ENCODE peak calls at places on chromosomes 1 and 21, in five cellular contexts. One of them, this sample, is unnamed.
A peak's percentile ranks its signal among the peaks of the same experiment; 100 is the strongest.

GRCh38 chr1:57202254-57202653 is 221.6 kb downstream of the DAB1 start:
- DNase-seq in NT2/D1: no peak
- DNase-seq in ovary: no peak
- DNase-seq in naive thymus-derived CD4-positive, alpha-beta T cell: no peak
- DNase-seq in stomach: no peak
- DNase-seq in this sample: no peak

GRCh38 chr1:212514056-212514614 is 81.4 kb downstream of the NENF start:
- DNase-seq in NT2/D1: no peak
- DNase-seq in ovary: peak; percentile 21
- DNase-seq in naive thymus-derived CD4-positive, alpha-beta T cell: no peak
- DNase-seq in stomach: no peak
- DNase-seq in this sample: peak; percentile 23

GRCh38 chr1:184684285-184685077 is 70.2 kb downstream of the EDEM3 start:
- DNase-seq in NT2/D1: no peak
- DNase-seq in ovary: no peak
- DNase-seq in naive thymus-derived CD4-positive, alpha-beta T cell: no peak
- DNase-seq in stomach: peak; percentile 50
- DNase-seq in this sample: no peak

GRCh38 chr21:27269646-27270045 is 302.8 kb upstream of the ADAMTS5 start:
- DNase-seq in NT2/D1: peak; percentile 9
- DNase-seq in ovary: peak; percentile 22
- DNase-seq in naive thymus-derived CD4-positive, alpha-beta T cell: no peak
- DNase-seq in stomach: no peak
- DNase-seq in this sample: no peak

GRCh38 chr1:159054427-159054826 is 22.1 kb downstream of the AIM2 start:
- DNase-seq in NT2/D1: no peak
- DNase-seq in ovary: no peak
- DNase-seq in naive thymus-derived CD4-positive, alpha-beta T cell: no peak
- DNase-seq in stomach: no peak
- DNase-seq in this sample: no peak

GRCh38 chr1:72282690-72283203 is 408 bp upstream of the NEGR1 start:
- DNase-seq in NT2/D1: peak; percentile 86
- DNase-seq in ovary: peak; percentile 86
- DNase-seq in naive thymus-derived CD4-positive, alpha-beta T cell: peak; percentile 63
- DNase-seq in stomach: peak; percentile 81
- DNase-seq in this sample: peak; percentile 85

GRCh38 chr1:111242805-111243523 is 15.5 kb downstream of the CHI3L2 start:
- DNase-seq in NT2/D1: no peak
- DNase-seq in ovary: no peak
- DNase-seq in naive thymus-derived CD4-positive, alpha-beta T cell: no peak
- DNase-seq in stomach: no peak
- DNase-seq in this sample: no peak

GRCh38 chr1:231803353-231803752 is 176.8 kb downstream of the DISC1 start:
- DNase-seq in NT2/D1: no peak
- DNase-seq in ovary: no peak
- DNase-seq in naive thymus-derived CD4-positive, alpha-beta T cell: no peak
- DNase-seq in stomach: no peak
- DNase-seq in this sample: no peak

GRCh38 chr21:46552274-46552673 is 52.6 kb downstream of the S100B start:
- DNase-seq in NT2/D1: no peak
- DNase-seq in ovary: no peak
- DNase-seq in naive thymus-derived CD4-positive, alpha-beta T cell: no peak
- DNase-seq in stomach: no peak
- DNase-seq in this sample: no peak

GRCh38 chr21:36699546-36700294 is 805 bp downstream of the SIM2 start:
- DNase-seq in NT2/D1: no peak
- DNase-seq in ovary: no peak
- DNase-seq in naive thymus-derived CD4-positive, alpha-beta T cell: no peak
- DNase-seq in stomach: no peak
- DNase-seq in this sample: peak; percentile 33

GRCh38 chr1:21696931-21697330 is 27.8 kb upstream of the RAP1GAP start:
- DNase-seq in NT2/D1: no peak
- DNase-seq in ovary: no peak
- DNase-seq in naive thymus-derived CD4-positive, alpha-beta T cell: no peak
- DNase-seq in stomach: no peak
- DNase-seq in this sample: no peak

GRCh38 chr21:30227128-30227527 is 11.2 kb upstream of the CLDN8 start:
- DNase-seq in NT2/D1: no peak
- DNase-seq in ovary: no peak
- DNase-seq in naive thymus-derived CD4-positive, alpha-beta T cell: no peak
- DNase-seq in stomach: no peak
- DNase-seq in this sample: no peak

GRCh38 chr1:183812686-183813569 is 8.0 kb downstream of the RGL1 start:
- DNase-seq in NT2/D1: peak; percentile 83
- DNase-seq in ovary: no peak
- DNase-seq in naive thymus-derived CD4-positive, alpha-beta T cell: no peak
- DNase-seq in stomach: no peak
- DNase-seq in this sample: no peak

GRCh38 chr21:10466200-10466599 is 55.2 kb upstream of the TPTE start:
- DNase-seq in NT2/D1: no peak
- DNase-seq in ovary: no peak
- DNase-seq in naive thymus-derived CD4-positive, alpha-beta T cell: no peak
- DNase-seq in stomach: no peak
- DNase-seq in this sample: no peak

GRCh38 chr1:90725341-90725960 is 8.3 kb upstream of the BARHL2 start:
- DNase-seq in NT2/D1: no peak
- DNase-seq in ovary: no peak
- DNase-seq in naive thymus-derived CD4-positive, alpha-beta T cell: no peak
- DNase-seq in stomach: no peak
- DNase-seq in this sample: no peak

GRCh38 chr1:191099696-191100095 is 622.0 kb upstream of the BRINP3 start:
- DNase-seq in NT2/D1: no peak
- DNase-seq in ovary: no peak
- DNase-seq in naive thymus-derived CD4-positive, alpha-beta T cell: no peak
- DNase-seq in stomach: no peak
- DNase-seq in this sample: no peak

GRCh38 chr1:104878203-104878911 is 1128.7 kb downstream of the AMY1C start:
- DNase-seq in NT2/D1: peak; percentile 5
- DNase-seq in ovary: no peak
- DNase-seq in naive thymus-derived CD4-positive, alpha-beta T cell: no peak
- DNase-seq in stomach: no peak
- DNase-seq in this sample: no peak

GRCh38 chr1:37705399-37705798 is 13.1 kb downstream of the CDCA8 start:
- DNase-seq in NT2/D1: no peak
- DNase-seq in ovary: no peak
- DNase-seq in naive thymus-derived CD4-positive, alpha-beta T cell: no peak
- DNase-seq in stomach: no peak
- DNase-seq in this sample: no peak

GRCh38 chr1:230861970-230862595 is 6.2 kb downstream of the C1orf198 start:
- DNase-seq in NT2/D1: no peak
- DNase-seq in ovary: no peak
- DNase-seq in naive thymus-derived CD4-positive, alpha-beta T cell: no peak
- DNase-seq in stomach: no peak
- DNase-seq in this sample: no peak

GRCh38 chr1:227072991-227073390 is 132.9 kb downstream of the COQ8A start:
- DNase-seq in NT2/D1: no peak
- DNase-seq in ovary: no peak
- DNase-seq in naive thymus-derived CD4-positive, alpha-beta T cell: no peak
- DNase-seq in stomach: no peak
- DNase-seq in this sample: no peak

GRCh38 chr21:46363698-46364097 is 39.7 kb downstream of the PCNT start:
- DNase-seq in NT2/D1: no peak
- DNase-seq in ovary: no peak
- DNase-seq in naive thymus-derived CD4-positive, alpha-beta T cell: no peak
- DNase-seq in stomach: no peak
- DNase-seq in this sample: no peak

GRCh38 chr1:65393928-65394327 is 26.5 kb upstream of the LEPR start:
- DNase-seq in NT2/D1: no peak
- DNase-seq in ovary: no peak
- DNase-seq in naive thymus-derived CD4-positive, alpha-beta T cell: no peak
- DNase-seq in stomach: no peak
- DNase-seq in this sample: no peak

GRCh38 chr1:114668784-114669561 is 876 bp downstream of the DENND2C start:
- DNase-seq in NT2/D1: no peak
- DNase-seq in ovary: no peak
- DNase-seq in naive thymus-derived CD4-positive, alpha-beta T cell: no peak
- DNase-seq in stomach: no peak
- DNase-seq in this sample: no peak

GRCh38 chr1:153648000-153648643 is 10.4 kb upstream of the SNAPIN start:
- DNase-seq in NT2/D1: no peak
- DNase-seq in ovary: no peak
- DNase-seq in naive thymus-derived CD4-positive, alpha-beta T cell: no peak
- DNase-seq in stomach: no peak
- DNase-seq in this sample: no peak

GRCh38 chr1:240765732-240766363 is 153.9 kb upstream of the GREM2 start:
- DNase-seq in NT2/D1: peak; percentile 27
- DNase-seq in ovary: no peak
- DNase-seq in naive thymus-derived CD4-positive, alpha-beta T cell: no peak
- DNase-seq in stomach: no peak
- DNase-seq in this sample: no peak

GRCh38 chr1:213564215-213564659 is 423.5 kb upstream of the PROX1 start:
- DNase-seq in NT2/D1: peak; percentile 61
- DNase-seq in ovary: no peak
- DNase-seq in naive thymus-derived CD4-positive, alpha-beta T cell: no peak
- DNase-seq in stomach: no peak
- DNase-seq in this sample: peak; percentile 29

GRCh38 chr1:198932351-198932991 is 293.6 kb downstream of the PTPRC start:
- DNase-seq in NT2/D1: no peak
- DNase-seq in ovary: no peak
- DNase-seq in naive thymus-derived CD4-positive, alpha-beta T cell: no peak
- DNase-seq in stomach: no peak
- DNase-seq in this sample: peak; percentile 32

GRCh38 chr1:215277537-215277936 is 195.0 kb downstream of the KCNK2 start:
- DNase-seq in NT2/D1: no peak
- DNase-seq in ovary: no peak
- DNase-seq in naive thymus-derived CD4-positive, alpha-beta T cell: no peak
- DNase-seq in stomach: no peak
- DNase-seq in this sample: no peak

GRCh38 chr1:110433803-110434202 is 17.1 kb upstream of the PROK1 start:
- DNase-seq in NT2/D1: peak; percentile 86
- DNase-seq in ovary: peak; percentile 76
- DNase-seq in naive thymus-derived CD4-positive, alpha-beta T cell: no peak
- DNase-seq in stomach: peak; percentile 34
- DNase-seq in this sample: no peak

GRCh38 chr1:68918563-68918962 is 421.7 kb upstream of the DEPDC1 start:
- DNase-seq in NT2/D1: no peak
- DNase-seq in ovary: no peak
- DNase-seq in naive thymus-derived CD4-positive, alpha-beta T cell: no peak
- DNase-seq in stomach: no peak
- DNase-seq in this sample: no peak

DNA sequence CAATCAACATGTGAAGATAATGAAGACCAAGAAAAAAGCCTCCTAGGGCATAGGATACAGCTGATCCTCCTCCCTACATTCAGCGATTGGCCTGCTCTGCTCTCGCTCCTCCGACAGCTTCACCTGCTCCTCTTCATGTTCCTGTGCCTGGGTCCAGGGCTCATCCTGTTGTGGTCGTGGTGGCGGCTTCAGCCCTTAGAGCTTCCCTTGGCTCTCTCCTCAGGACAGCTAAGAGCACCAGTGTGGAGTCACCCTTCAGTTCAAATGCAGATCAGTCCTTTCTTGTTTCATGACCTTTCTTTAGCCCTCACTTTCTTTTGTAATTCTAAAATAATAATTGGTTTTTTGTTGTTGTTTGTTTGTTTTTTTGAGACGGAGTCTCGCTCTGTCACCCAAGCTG is 18.7 kb downstream of the CNN3 start:
- DNase-seq in NT2/D1: no peak
- DNase-seq in ovary: no peak
- DNase-seq in naive thymus-derived CD4-positive, alpha-beta T cell: no peak
- DNase-seq in stomach: no peak
- DNase-seq in this sample: no peak
- H3K4me1 ChIP-seq in NT2/D1: peaks cover 8% of the 10 kb centered on the region
- H3K4me1 ChIP-seq in ovary: peaks cover 31% of the 10 kb centered on the region
- H3K4me1 ChIP-seq in naive thymus-derived CD4-positive, alpha-beta T cell: no peaks in the 10 kb centered on the region
- H3K4me1 ChIP-seq in stomach: peaks cover 89% of the 10 kb centered on the region
- H3K4me1 ChIP-seq in this sample: peaks cover 17% of the 10 kb centered on the region

GRCh38 chr1:41217441-41217840 is 24.7 kb downstream of the SCMH1 start:
- DNase-seq in NT2/D1: no peak
- DNase-seq in ovary: no peak
- DNase-seq in naive thymus-derived CD4-positive, alpha-beta T cell: no peak
- DNase-seq in stomach: no peak
- DNase-seq in this sample: no peak

GRCh38 chr1:41218152-41218551 is 24.0 kb downstream of the SCMH1 start:
- DNase-seq in NT2/D1: no peak
- DNase-seq in ovary: no peak
- DNase-seq in naive thymus-derived CD4-positive, alpha-beta T cell: no peak
- DNase-seq in stomach: no peak
- DNase-seq in this sample: no peak

DNA sequence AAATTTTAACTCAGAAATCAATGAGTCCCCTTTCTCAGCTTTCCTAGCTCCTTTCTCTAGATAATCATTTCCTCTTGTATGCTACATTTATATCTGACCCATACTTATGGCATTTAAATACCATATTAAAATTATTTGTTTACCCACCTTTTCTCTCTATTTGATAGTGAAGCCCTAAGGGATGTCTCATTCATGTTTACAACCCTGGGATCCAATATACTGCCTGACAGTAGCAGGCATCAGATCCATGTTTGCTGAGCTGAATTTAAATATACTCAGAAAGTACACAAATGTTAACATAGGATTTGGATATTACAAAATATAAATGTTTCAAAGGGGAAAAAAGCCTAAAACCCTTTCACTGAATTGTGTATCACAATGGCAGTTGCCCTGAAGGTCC is 26.5 kb downstream of the SCMH1 start:
- DNase-seq in NT2/D1: no peak
- DNase-seq in ovary: no peak
- DNase-seq in naive thymus-derived CD4-positive, alpha-beta T cell: no peak
- DNase-seq in stomach: no peak
- DNase-seq in this sample: no peak
- H3K4me1 ChIP-seq in NT2/D1: no peaks in the 10 kb centered on the region
- H3K4me1 ChIP-seq in ovary: no peaks in the 10 kb centered on the region
- H3K4me1 ChIP-seq in naive thymus-derived CD4-positive, alpha-beta T cell: no peaks in the 10 kb centered on the region
- H3K4me1 ChIP-seq in stomach: peaks cover 13% of the 10 kb centered on the region
- H3K4me1 ChIP-seq in this sample: no peaks in the 10 kb centered on the region

GRCh38 chr1:112316254-112316653 is 79.8 kb upstream of the CTTNBP2NL start:
- DNase-seq in NT2/D1: no peak
- DNase-seq in ovary: no peak
- DNase-seq in naive thymus-derived CD4-positive, alpha-beta T cell: no peak
- DNase-seq in stomach: no peak
- DNase-seq in this sample: no peak
- H3K4me1 ChIP-seq in NT2/D1: no peaks in the 10 kb centered on the region
- H3K4me1 ChIP-seq in ovary: peaks cover 12% of the 10 kb centered on the region
- H3K4me1 ChIP-seq in naive thymus-derived CD4-positive, alpha-beta T cell: no peaks in the 10 kb centered on the region
- H3K4me1 ChIP-seq in stomach: peaks cover 30% of the 10 kb centered on the region
- H3K4me1 ChIP-seq in this sample: no peaks in the 10 kb centered on the region

DNA sequence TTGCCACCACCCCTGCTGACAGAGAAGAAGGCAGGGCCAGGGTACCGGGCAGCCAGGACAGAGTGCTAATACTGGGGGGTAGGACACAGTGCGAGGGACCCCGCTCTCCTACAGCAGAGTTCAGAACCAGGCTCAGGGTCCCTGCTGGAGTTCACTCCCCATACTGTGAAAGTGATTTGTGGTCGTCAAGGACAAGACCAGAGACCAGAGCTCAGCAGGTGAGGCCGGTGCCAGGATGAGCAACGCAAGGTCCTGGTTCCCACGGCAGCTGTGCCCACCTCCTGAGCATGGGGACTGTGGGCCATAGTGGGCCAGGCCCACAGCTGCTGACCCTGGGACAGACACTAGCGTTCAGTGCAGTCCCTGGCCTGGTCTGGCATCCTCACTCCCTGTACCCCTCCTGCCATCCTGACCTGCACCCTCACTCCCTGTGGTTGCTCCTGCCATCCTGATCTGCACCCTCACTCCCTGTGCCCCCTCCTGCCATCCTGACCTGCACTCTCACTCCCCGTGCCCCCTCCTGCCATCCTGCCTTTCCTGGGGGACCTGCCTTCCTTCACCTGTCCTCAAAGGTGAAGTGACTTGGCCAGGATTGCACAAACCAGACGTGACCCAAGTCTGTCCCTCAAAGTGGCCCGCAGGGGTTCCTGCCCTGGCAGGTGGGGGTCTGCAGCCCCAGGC is 13.8 kb upstream of the PTTG1IP start:
- DNase-seq in NT2/D1: no peak
- DNase-seq in ovary: no peak
- DNase-seq in naive thymus-derived CD4-positive, alpha-beta T cell: no peak
- DNase-seq in stomach: no peak
- DNase-seq in this sample: no peak
- H3K4me1 ChIP-seq in NT2/D1: peaks cover 12% of the 10 kb centered on the region
- H3K4me1 ChIP-seq in ovary: no peaks in the 10 kb centered on the region
- H3K4me1 ChIP-seq in naive thymus-derived CD4-positive, alpha-beta T cell: no peaks in the 10 kb centered on the region
- H3K4me1 ChIP-seq in stomach: peaks cover 13% of the 10 kb centered on the region
- H3K4me1 ChIP-seq in this sample: no peaks in the 10 kb centered on the region